ENCODE peak calls at places on chromosomes 12 and 14, in five cellular contexts. G is transverse colon, Z is stomach, Y is cardiac muscle cell, W is heart right ventricle. H is an unnamed sample.

GRCh38 chr14:68291820-68292219 is 472.2 kb downstream of the RAD51B start:
- DNase-seq in G (no peak), Z (no peak), Y (no peak), W (no peak), H (no peak)

GRCh38 chr14:66383771-66384170 is 102.4 kb upstream of the CCDC196 start:
- DNase-seq in G (no peak), Z (no peak), Y (no peak), W (no peak), H (no peak)

GRCh38 chr12:52222692-52223091 is 10.4 kb upstream of the KRT7 start:
- DNase-seq in G (no peak), Z (no peak), Y (no peak), W (no peak), H (no peak)

GRCh38 chr12:108333898-108334699 is 5.0 kb downstream of the CMKLR1 start:
- DNase-seq in G (no peak), Z (no peak), Y (peak), W (no peak), H (peak)

GRCh38 chr12:122991623-122992275 is 11.3 kb downstream of the ARL6IP4 start:
- DNase-seq in G (no peak), Z (no peak), Y (no peak), W (no peak), H (no peak)

GRCh38 chr12:124379938-124380754 is 85.3 kb downstream of the RFLNA start:
- DNase-seq in G (peak), Z (peak), Y (peak), W (peak), H (peak)

GRCh38 chr14:100737526-100737925 is 10.8 kb downstream of the DLK1 start:
- DNase-seq in G (no peak), Z (no peak), Y (no peak), W (no peak), H (no peak)

GRCh38 chr14:95675486-95675885 is 10.7 kb upstream of the TCL1B start:
- DNase-seq in G (no peak), Z (no peak), Y (no peak), W (no peak), H (no peak)

GRCh38 chr14:92507174-92507768 is 6.3 kb upstream of the RIN3 start:
- DNase-seq in G (peak), Z (no peak), Y (no peak), W (no peak), H (no peak)

GRCh38 chr14:56119221-56119967 is 1.2 kb downstream of the PELI2 start:
- DNase-seq in G (peak), Z (peak), Y (peak), W (peak), H (no peak)

GRCh38 chr14:52318829-52319604 is 4.9 kb downstream of the PTGER2 start:
- DNase-seq in G (no peak), Z (no peak), Y (no peak), W (no peak), H (no peak)

GRCh38 chr12:116700066-116700465 is 37.8 kb downstream of the SPRING1 start:
- DNase-seq in G (no peak), Z (no peak), Y (no peak), W (no peak), H (no peak)

GRCh38 chr12:4171742-4172141 is 101.8 kb upstream of the CCND2 start:
- DNase-seq in G (no peak), Z (no peak), Y (no peak), W (no peak), H (no peak)

GRCh38 chr12:4169959-4170358 is 103.6 kb upstream of the CCND2 start:
- DNase-seq in G (no peak), Z (no peak), Y (no peak), W (no peak), H (no peak)

GRCh38 chr12:4176168-4176567 is 97.4 kb upstream of the CCND2 start:
- DNase-seq in G (no peak), Z (no peak), Y (no peak), W (no peak), H (no peak)

GRCh38 chr12:4174417-4174816 is 99.1 kb upstream of the CCND2 start:
- DNase-seq in G (no peak), Z (no peak), Y (no peak), W (no peak), H (no peak)

DNA sequence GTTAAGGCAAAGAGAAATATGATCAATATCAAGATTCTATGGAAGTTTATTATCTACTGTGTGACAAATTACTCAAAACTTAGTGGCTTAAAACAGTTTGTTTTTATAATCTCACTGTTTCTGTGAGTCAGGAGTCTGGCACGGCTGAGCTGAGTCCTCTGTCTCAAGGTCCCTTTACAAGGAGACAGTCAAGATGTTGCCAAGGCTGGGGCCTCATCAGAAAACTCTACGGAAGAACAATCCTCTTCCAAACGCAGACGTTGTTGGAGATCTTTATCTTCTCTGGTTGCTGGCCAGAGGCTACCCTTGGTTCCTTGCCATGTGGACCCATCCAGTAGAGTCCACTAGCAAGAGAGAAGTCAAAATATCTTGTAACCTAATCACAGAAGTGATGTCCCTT is 100.6 kb upstream of the CCND2 start:
- DNase-seq in G (no peak), Z (no peak), Y (no peak), W (no peak), H (no peak)
- H3K27ac ChIP-seq in G (no peak), Z (no peak), Y (no peak), W (no peak), H (no peak)

GRCh38 chr12:54160807-54161480 is 27.8 kb downstream of the SMUG1 start:
- DNase-seq in G (no peak), Z (no peak), Y (no peak), W (no peak), H (no peak)

GRCh38 chr12:54158581-54158980 is 30.2 kb downstream of the SMUG1 start:
- DNase-seq in G (no peak), Z (no peak), Y (no peak), W (no peak), H (no peak)

GRCh38 chr12:54159549-54159948 is 29.2 kb downstream of the SMUG1 start:
- DNase-seq in G (no peak), Z (no peak), Y (no peak), W (no peak), H (no peak)

GRCh38 chr12:54160050-54160449 is 28.7 kb downstream of the SMUG1 start:
- DNase-seq in G (no peak), Z (no peak), Y (no peak), W (no peak), H (no peak)

GRCh38 chr12:54159140-54159539 is 29.6 kb downstream of the SMUG1 start:
- DNase-seq in G (no peak), Z (peak), Y (peak), W (no peak), H (peak)
- TF ChIP-seq CTCF in G (no peak), Z (no peak), Y (no peak), W (no peak), H (no peak)

DNA sequence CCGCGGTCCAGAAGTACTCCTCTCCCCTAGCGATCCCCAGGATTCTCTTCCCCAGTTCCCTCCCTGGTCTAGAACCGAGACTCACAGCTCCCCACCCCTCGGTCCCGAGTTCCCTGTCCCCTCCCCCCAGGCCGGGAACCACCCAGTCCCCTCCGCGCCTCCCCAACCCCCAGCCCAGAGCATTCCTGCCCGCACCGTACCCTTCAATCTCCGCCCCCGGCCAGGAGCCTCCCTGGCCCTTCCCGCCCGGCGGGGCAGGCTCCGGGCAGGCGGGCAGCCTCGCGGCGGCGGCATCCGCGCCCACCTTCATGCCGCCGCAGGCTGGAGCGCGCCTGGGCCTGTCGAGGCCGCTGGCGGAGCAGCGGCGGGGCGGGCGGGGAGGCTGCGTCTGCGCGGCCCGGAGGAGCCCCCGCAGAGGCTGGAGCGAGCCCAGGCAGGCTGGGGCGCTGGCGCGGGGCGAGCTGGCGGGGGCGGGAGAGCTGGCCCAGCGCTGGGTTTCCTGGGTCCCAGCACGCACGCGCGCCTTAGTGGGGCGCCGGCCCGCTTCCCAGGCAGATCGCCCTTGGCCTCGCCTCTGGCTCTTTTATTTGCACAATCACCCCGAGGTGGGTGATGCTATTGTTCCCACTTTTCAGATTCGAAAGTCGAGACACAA is 22.2 kb upstream of the GPR132 start:
- DNase-seq in G (no peak), Z (peak), Y (peak), W (no peak), H (peak)
- H3K27ac ChIP-seq in G (peak), Z (peak), Y (no peak), W (no peak), H (peak)

GRCh38 chr14:26398616-26399015 is 199.2 kb downstream of the NOVA1 start:
- DNase-seq in G (no peak), Z (no peak), Y (peak), W (no peak), H (no peak)

GRCh38 chr14:26395726-26396125 is 202.1 kb downstream of the NOVA1 start:
- DNase-seq in G (no peak), Z (no peak), Y (no peak), W (no peak), H (no peak)

GRCh38 chr14:26392498-26392897 is 205.3 kb downstream of the NOVA1 start:
- DNase-seq in G (no peak), Z (no peak), Y (no peak), W (no peak), H (no peak)

GRCh38 chr14:26389646-26390508 is 208.0 kb downstream of the NOVA1 start:
- DNase-seq in G (no peak), Z (no peak), Y (peak), W (no peak), H (no peak)

DNA sequence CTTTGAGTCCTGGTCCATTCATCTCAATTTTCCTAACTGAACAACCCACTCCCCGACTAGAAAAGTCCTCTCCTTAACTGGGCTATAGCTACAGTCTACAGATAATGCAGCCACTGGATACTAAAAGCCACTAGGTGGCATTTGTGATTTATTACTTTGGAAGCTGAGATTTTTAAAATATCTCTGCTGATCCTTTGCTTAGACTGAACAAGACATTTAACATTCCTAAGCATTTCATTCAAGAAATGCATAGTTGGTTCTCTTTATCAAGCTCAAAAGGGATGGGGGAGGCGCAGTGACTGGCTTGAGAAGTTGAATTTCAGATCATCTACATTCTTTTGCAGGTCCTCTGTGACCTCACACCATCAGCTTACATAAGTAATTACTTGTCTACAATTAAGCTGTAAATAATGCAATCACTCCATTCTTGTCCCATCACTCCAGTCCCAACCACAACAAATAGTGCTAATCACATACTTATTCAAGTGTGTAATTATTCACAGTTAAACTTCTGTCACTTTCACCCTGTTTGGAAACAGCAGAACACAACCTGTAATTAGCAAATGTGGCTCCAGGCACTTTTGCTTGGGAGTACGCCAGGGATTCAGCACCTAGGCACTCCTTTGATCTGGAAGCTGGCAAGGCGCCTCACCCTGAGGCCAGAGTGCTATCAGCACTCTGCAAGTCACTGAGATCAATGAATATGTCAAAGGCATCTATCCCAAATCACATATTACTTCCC is 203.5 kb downstream of the NOVA1 start:
- DNase-seq in G (peak), Z (peak), Y (peak), W (no peak), H (no peak)
- TF ChIP-seq CTCF in G (no peak), Z (peak), Y (peak), W (peak), H (no peak)

GRCh38 chr14:76196980-76197379 is 45.3 kb downstream of the GPATCH2L start:
- DNase-seq in G (no peak), Z (no peak), Y (no peak), W (no peak), H (no peak)

GRCh38 chr14:76195003-76195402 is 43.3 kb downstream of the GPATCH2L start:
- DNase-seq in G (no peak), Z (no peak), Y (no peak), W (no peak), H (no peak)

GRCh38 chr14:76191297-76191696 is 39.6 kb downstream of the GPATCH2L start:
- DNase-seq in G (no peak), Z (no peak), Y (no peak), W (peak), H (no peak)

GRCh38 chr14:76194327-76194726 is 42.6 kb downstream of the GPATCH2L start:
- DNase-seq in G (no peak), Z (no peak), Y (no peak), W (no peak), H (no peak)

GRCh38 chr14:76193696-76194095 is 42.0 kb downstream of the GPATCH2L start:
- DNase-seq in G (no peak), Z (no peak), Y (no peak), W (no peak), H (no peak)
- H3K27ac ChIP-seq in G (no peak), Z (no peak), Y (no peak), W (no peak), H (no peak)

DNA sequence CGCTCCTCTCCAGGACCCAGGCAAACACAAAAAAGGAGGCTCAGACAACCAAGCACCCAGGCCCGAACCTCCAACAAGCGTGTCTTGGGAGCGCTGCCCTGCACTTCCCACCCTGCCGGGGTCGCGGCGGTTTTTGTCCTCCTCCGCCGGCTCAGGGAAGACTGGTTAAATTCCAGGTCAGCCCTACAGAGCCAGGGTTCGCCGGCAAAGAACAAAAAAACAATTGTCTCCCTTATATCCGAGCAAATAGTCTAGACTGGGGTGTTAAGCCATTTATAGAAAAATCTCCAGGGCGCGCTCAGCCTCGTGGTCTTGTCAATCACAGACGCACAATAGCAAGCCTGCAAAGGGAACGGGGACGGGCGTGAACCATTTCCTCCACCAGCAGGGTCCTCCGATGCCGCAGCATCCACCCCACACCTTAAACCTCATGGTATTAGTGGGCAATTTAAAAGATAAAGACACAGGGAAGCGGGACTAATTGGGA is 46.9 kb downstream of the BCAT1 start:
- DNase-seq in G (no peak), Z (no peak), Y (no peak), W (no peak), H (no peak)
- TF ChIP-seq CTCF in G (no peak), Z (no peak), Y (no peak), W (no peak), H (no peak)

DNA sequence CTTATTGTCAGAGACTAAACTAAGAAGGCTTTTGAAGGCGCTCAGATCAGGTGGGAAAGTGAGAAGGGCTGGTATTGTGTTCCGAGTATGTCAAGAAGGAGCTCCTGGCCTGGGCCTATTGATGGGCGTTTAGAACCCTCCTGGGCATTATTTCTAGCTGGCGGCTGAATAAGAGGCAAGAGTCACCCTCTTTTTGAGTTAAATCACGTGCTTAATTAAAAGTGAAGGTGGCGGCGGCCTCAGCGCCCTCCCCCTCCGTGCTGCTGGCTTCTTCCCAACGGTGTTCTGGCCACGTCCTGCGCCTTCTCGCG is 21.0 kb upstream of the GNS start:
- DNase-seq in G (no peak), Z (no peak), Y (no peak), W (no peak), H (no peak)
- H3K27ac ChIP-seq in G (peak), Z (peak), Y (no peak), W (peak), H (no peak)